ENCODE peak calls at places on chromosomes 2 and 18, in nine cellular contexts. B is sigmoid colon, U is ovary, T is psoas muscle, O is tibial nerve, R is PC-9, K is right lobe of liver, A is cardiac muscle cell, S is left ventricle myocardium inferior. V is an unnamed sample. For H3K4me1 and H3K27me3, the result is how much of the 10 kb centered on the place peaks cover.

GRCh38 chr2:42959148-42959992 is 167.0 kb upstream of the HAAO start:
- DNase-seq in K (peak), U (peak), B (peak), S (peak), O (peak), R (no peak), T (peak), A (peak), V (no peak)

GRCh38 chr2:152062130-152063091 is 36.4 kb downstream of the CACNB4 start:
- DNase-seq in A (peak), O (no peak), B (peak), U (no peak), T (peak), S (no peak), K (no peak), R (no peak), V (no peak)

GRCh38 chr18:2486426-2486825 is 84.9 kb downstream of the METTL4 start:
- DNase-seq in K (no peak), T (no peak), A (no peak), B (no peak), R (no peak), O (no peak), U (no peak), S (no peak), V (no peak)

GRCh38 chr2:203826704-203827103 is 40.9 kb upstream of the CTLA4 start:
- DNase-seq in T (no peak), K (no peak), R (no peak), S (no peak), B (no peak), O (no peak), A (no peak), U (no peak), V (no peak)

GRCh38 chr2:136057023-136057801 is 60.7 kb downstream of the CXCR4 start:
- DNase-seq in K (no peak), T (no peak), A (no peak), B (no peak), U (no peak), O (no peak), R (no peak), S (no peak), V (no peak)

GRCh38 chr2:28454016-28454930 is 41.6 kb upstream of the PLB1 start:
- DNase-seq in S (no peak), U (no peak), B (peak), K (no peak), T (no peak), A (no peak), O (no peak), R (no peak), V (no peak)

GRCh38 chr2:133331437-133331836 is 236.8 kb downstream of the NCKAP5 start:
- DNase-seq in T (no peak), U (no peak), O (no peak), B (no peak), A (no peak), R (no peak), K (no peak), S (no peak), V (no peak)

GRCh38 chr2:241546771-241547498 is 11.6 kb upstream of the BOK start:
- DNase-seq in T (peak), B (no peak), K (no peak), R (peak), S (no peak), A (peak), O (no peak), U (peak), V (no peak)

GRCh38 chr2:36780231-36780808 is 83.8 kb downstream of the VIT start:
- DNase-seq in O (no peak), A (peak), B (no peak), S (no peak), K (no peak), R (peak), U (no peak), T (no peak), V (no peak)

GRCh38 chr2:129759186-129760010 is 220.1 kb upstream of the RAB6C start:
- DNase-seq in R (no peak), K (peak), A (no peak), B (no peak), S (no peak), O (no peak), T (no peak), U (no peak), V (no peak)

GRCh38 chr2:206584323-206585116 is 57.8 kb upstream of the FAM237A start:
- DNase-seq in A (no peak), B (no peak), R (peak), S (no peak), T (no peak), O (no peak), U (no peak), K (no peak), V (no peak)

GRCh38 chr2:98277156-98277859 is 68.9 kb upstream of the CNGA3 start:
- DNase-seq in O (no peak), B (no peak), K (no peak), A (no peak), R (no peak), T (no peak), S (no peak), U (no peak), V (no peak)

GRCh38 chr2:37633234-37633633 is 38.2 kb downstream of the CDC42EP3 start:
- DNase-seq in K (no peak), T (no peak), U (no peak), S (no peak), R (no peak), O (no peak), B (no peak), A (no peak), V (no peak)

GRCh38 chr18:25830787-25831186 is 259.6 kb downstream of the SS18 start:
- DNase-seq in O (peak), A (peak), K (no peak), T (peak), R (no peak), B (no peak), U (peak), S (peak), V (no peak)

GRCh38 chr18:45642802-45643201 is 27.5 kb downstream of the SLC14A2 start:
- DNase-seq in R (no peak), A (no peak), T (no peak), U (no peak), K (no peak), O (no peak), S (no peak), B (no peak), V (no peak)

GRCh38 chr2:236787885-236788284 is 218.3 kb downstream of the ACKR3 start:
- DNase-seq in R (no peak), B (no peak), U (no peak), T (no peak), K (no peak), S (no peak), A (no peak), O (no peak), V (no peak)

GRCh38 chr2:237085261-237086221 is at the start of gene COPS8:
- DNase-seq in O (peak), K (peak), A (peak), R (peak), S (peak), B (peak), U (peak), T (peak), V (peak)

GRCh38 chr2:237128026-237128703 is 42.5 kb downstream of the COPS8 start:
- DNase-seq in O (peak), U (peak), R (peak), S (peak), K (no peak), T (peak), A (peak), B (peak), V (peak)

GRCh38 chr2:69576895-69577294 is 66.6 kb downstream of the AAK1 start:
- DNase-seq in O (no peak), R (no peak), A (no peak), U (no peak), K (no peak), S (no peak), B (no peak), T (peak), V (no peak)

GRCh38 chr2:69577467-69578200 is 65.9 kb downstream of the AAK1 start:
- DNase-seq in B (no peak), U (no peak), R (no peak), S (no peak), K (no peak), O (no peak), A (peak), T (peak), V (no peak)

GRCh38 chr2:69578201-69578555 is 65.4 kb downstream of the AAK1 start:
- DNase-seq in O (no peak), K (no peak), S (no peak), U (no peak), T (no peak), B (no peak), R (no peak), A (no peak), V (no peak)

GRCh38 chr2:69581774-69582581 is 61.6 kb downstream of the AAK1 start:
- DNase-seq in K (peak), S (no peak), T (no peak), A (peak), R (peak), B (no peak), U (no peak), O (no peak), V (no peak)

GRCh38 chr2:69579561-69579960 is 64.0 kb downstream of the AAK1 start:
- DNase-seq in R (no peak), B (no peak), U (no peak), A (no peak), S (no peak), K (no peak), T (no peak), O (no peak), V (no peak)
- H3K4me1 ChIP-seq in R (under half), B (under half), U (under half), A (under half), S (half or more), K (under half), T (half or more), O (under half), V (under half)

GRCh38 chr18:31610841-31611240 is 19.2 kb downstream of the TTR start:
- DNase-seq in T (no peak), U (no peak), R (no peak), S (no peak), K (no peak), O (no peak), B (no peak), A (peak), V (no peak)
- TF ChIP-seq CTCF in T (peak), U (no peak), R (no peak), S (peak), K (peak), O (no peak), B (no peak), A (peak), V (no peak)

DNA sequence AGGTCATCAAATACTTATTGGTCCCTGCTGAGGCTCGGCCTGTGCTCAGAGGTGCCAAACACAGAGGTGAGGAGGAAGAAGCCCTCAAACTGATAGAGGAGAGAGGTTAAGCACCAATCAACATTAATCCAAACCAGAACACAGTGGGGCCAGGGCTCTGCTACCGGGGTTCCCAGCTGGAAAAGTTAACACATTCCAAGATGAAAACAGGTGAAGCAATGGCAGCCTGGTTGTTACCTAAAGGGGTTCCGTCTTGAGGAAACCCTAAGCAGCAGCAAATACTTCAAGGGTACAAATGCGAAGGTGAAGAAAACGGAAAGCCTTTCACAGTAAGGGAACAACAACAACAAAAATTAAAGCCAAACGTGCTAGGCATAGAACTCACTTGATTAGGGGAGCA is 5.4 kb downstream of the TGFA start:
- DNase-seq in T (no peak), R (no peak), O (no peak), B (no peak), A (no peak), S (no peak), U (no peak), K (no peak), V (no peak)
- H3K27me3 ChIP-seq in T (under half), R (under half), O (under half), B (under half), A (under half), S (half or more), U (under half), K (under half), V (under half)

DNA sequence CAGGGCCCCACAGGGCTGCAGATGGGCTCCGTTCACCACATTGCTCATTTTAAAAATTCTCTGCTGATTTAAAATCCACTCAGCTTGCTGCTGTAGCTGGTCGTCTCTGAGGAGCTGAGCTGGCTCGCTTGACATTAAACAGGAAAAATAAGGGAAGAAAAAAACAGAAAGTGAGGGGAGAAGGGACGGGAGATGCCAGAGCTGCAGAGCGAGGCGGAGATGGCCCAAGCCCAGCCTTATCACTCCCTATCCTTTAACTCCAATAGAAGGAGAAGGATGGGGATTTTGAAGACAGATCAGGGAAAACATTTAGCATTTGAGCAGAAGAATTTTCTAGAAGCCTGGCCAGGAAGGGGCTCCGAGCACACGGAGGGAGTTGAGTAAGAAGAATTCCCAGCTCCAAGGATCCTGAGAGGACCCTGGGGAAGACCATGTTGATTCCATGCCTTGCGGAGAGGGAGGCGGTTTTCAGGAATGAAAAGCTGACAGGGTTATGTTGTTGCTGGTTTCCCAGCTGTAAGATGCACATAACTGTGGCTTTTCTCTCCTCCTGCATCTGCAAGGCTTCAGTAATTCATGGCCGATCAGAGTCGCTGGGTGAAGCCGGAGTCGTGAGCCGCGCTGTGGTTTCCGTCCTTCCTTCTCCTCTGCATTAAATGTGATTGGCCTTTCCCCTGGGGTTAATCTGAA is 35.6 kb downstream of the TWIST2 start:
- DNase-seq in S (no peak), O (no peak), B (no peak), A (peak), R (no peak), T (no peak), K (no peak), U (no peak), V (no peak)
- H3K4me1 ChIP-seq in S (under half), O (under half), B (under half), A (under half), R (under half), T (under half), K (under half), U (under half), V (under half)

GRCh38 chr18:11553098-11553940 is 56.1 kb upstream of the SLC35G4 start:
- DNase-seq in A (peak), U (no peak), S (no peak), R (peak), T (no peak), O (no peak), B (no peak), K (no peak), V (no peak)

GRCh38 chr18:11548367-11548766 is 61.0 kb upstream of the SLC35G4 start:
- DNase-seq in A (peak), T (no peak), B (no peak), U (no peak), K (no peak), S (no peak), O (no peak), R (no peak), V (no peak)

GRCh38 chr18:11544060-11544633 is 65.2 kb upstream of the SLC35G4 start:
- DNase-seq in O (no peak), S (no peak), K (no peak), R (no peak), T (no peak), U (no peak), B (no peak), A (no peak), V (no peak)

GRCh38 chr18:11548940-11549551 is 60.4 kb upstream of the SLC35G4 start:
- DNase-seq in B (no peak), S (no peak), U (no peak), T (no peak), R (no peak), A (no peak), O (no peak), K (no peak), V (no peak)
- TF ChIP-seq CTCF in B (no peak), S (no peak), U (no peak), T (no peak), R (no peak), A (no peak), O (no peak), K (no peak), V (no peak)

DNA sequence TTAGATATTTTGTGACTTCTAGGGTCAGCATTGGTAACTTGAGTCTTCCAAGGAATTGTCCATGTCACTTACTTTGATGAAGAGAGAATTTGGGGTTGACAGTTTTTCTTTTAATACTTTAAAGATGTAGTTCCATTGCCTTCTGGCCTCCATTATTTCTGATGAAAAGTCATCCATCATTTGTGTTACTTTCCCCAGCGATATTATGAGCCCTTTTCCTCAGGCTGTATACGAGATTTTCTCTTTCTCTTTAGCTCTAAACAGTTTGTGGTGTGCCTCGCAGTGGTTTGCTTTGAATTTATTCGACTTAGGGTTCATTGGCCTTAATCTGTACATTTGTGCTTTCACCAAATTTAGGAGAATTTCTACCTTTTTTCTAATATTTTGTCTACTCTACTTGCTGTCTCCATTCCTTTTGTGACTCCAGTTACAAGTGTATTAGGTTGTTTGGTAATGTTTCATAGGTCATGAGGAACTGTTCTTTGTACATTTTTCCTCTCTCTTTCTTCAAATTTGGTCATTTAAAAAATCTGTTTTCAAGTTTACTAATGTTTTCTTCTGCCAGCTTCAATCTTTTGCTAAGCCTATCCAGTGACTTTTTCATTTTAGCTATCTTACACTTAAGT is 131.4 kb upstream of the OTOS start:
- DNase-seq in T (no peak), S (no peak), O (no peak), U (no peak), R (no peak), K (no peak), A (no peak), B (no peak), V (no peak)
- H3K27me3 ChIP-seq in T (under half), S (under half), O (under half), U (under half), R (under half), K (under half), A (under half), B (under half), V (under half)

GRCh38 chr2:60530660-60531276 is 22.7 kb downstream of the BCL11A start:
- DNase-seq in U (no peak), A (peak), K (peak), R (no peak), B (peak), S (peak), O (no peak), T (no peak), V (no peak)

GRCh38 chr2:60533114-60534033 is 20.1 kb downstream of the BCL11A start:
- DNase-seq in S (no peak), B (no peak), K (no peak), A (peak), O (no peak), R (no peak), T (no peak), U (no peak), V (no peak)

GRCh38 chr2:60534034-60534393 is 19.4 kb downstream of the BCL11A start:
- DNase-seq in R (no peak), B (no peak), K (no peak), U (no peak), O (no peak), T (no peak), S (no peak), A (no peak), V (no peak)

GRCh38 chr2:60531638-60532216 is 21.7 kb downstream of the BCL11A start:
- DNase-seq in S (no peak), B (peak), U (no peak), K (no peak), T (no peak), O (no peak), A (no peak), R (no peak), V (no peak)

DNA sequence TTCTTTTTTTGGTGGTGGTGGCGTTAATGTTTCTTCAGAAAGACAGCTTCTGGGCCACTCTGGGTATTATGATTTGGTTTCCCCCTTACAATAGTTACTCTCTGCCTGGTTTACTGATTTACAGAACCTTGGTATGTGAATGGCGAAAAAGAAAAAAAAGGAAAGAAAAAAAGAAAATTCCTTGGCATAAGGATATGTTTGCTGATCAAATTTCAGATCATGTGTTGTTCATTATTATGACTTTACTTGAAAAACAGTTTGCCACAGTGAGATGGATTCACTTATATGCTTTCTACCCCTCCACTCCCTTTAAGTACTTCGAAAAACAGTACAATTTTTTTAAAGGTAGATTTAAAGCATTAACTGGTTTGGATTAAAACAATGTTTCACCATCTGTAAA is 21.0 kb downstream of the BCL11A start:
- DNase-seq in B (no peak), U (no peak), S (no peak), O (no peak), T (no peak), R (no peak), K (no peak), A (no peak), V (no peak)
- H3K4me1 ChIP-seq in B (under half), U (under half), S (half or more), O (under half), T (under half), R (under half), K (under half), A (half or more), V (half or more)

GRCh38 chr2:33425156-33425555 is 51.3 kb upstream of the RASGRP3 start:
- DNase-seq in O (no peak), U (no peak), S (no peak), K (no peak), B (no peak), A (no peak), R (no peak), T (no peak), V (no peak)
- TF ChIP-seq CTCF in O (no peak), U (no peak), S (no peak), K (no peak), B (no peak), A (no peak), R (no peak), T (no peak), V (no peak)

GRCh38 chr2:157927155-157927554 is 51.0 kb upstream of the ACVR1 start:
- DNase-seq in A (no peak), S (no peak), B (no peak), O (no peak), R (no peak), K (no peak), T (no peak), U (no peak), V (no peak)
- H3K27me3 ChIP-seq in A (under half), S (under half), B (under half), O (under half), R (under half), K (under half), T (under half), U (under half), V (under half)